ENCODE peak calls at places on chromosome 19, in five cellular contexts. F is CD8-positive, alpha-beta T cell; J is right atrium auricular region; A is psoas muscle; V is GM23338. K is an unnamed sample. For H3K27me3, the result is how much of the 10 kb centered on the place peaks cover.

GRCh38 chr19:5292453-5292842 is 48.2 kb downstream of the PTPRS start:
- DNase-seq in F (no peak), J (no peak), A (no peak), V (no peak), K (peak)

GRCh38 chr19:46426506-46427162 is 2.1 kb downstream of the PNMA8C start:
- DNase-seq in F (no peak), J (no peak), A (peak), V (peak), K (peak)

GRCh38 chr19:2636897-2637683 is 65.4 kb downstream of the GNG7 start:
- DNase-seq in F (peak), J (no peak), A (peak), V (peak), K (peak)

GRCh38 chr19:55228015-55228391 is 560 bp downstream of the TMEM86B start:
- DNase-seq in F (no peak), J (no peak), A (no peak), V (no peak), K (no peak)

GRCh38 chr19:56245062-56245740 is 27.3 kb upstream of the EDDM13 start:
- DNase-seq in F (no peak), J (no peak), A (no peak), V (no peak), K (no peak)

GRCh38 chr19:11361037-11361770 is 6.0 kb downstream of the PLPPR2 start:
- DNase-seq in F (no peak), J (no peak), A (no peak), V (peak), K (peak)

GRCh38 chr19:33727331-33728028 is 69.2 kb upstream of the KCTD15 start:
- DNase-seq in F (no peak), J (no peak), A (no peak), V (no peak), K (no peak)

GRCh38 chr19:39631178-39631577 is 24.5 kb upstream of the LGALS16 start:
- DNase-seq in F (no peak), J (no peak), A (no peak), V (peak), K (no peak)

GRCh38 chr19:33396701-33397535 is 23.4 kb downstream of the CEBPG start:
- DNase-seq in F (no peak), J (no peak), A (peak), V (peak), K (peak)

GRCh38 chr19:15331419-15332310 is 674 bp downstream of the BRD4 start:
- DNase-seq in F (peak), J (no peak), A (peak), V (peak), K (peak)

GRCh38 chr19:46529622-46530451 is 34.2 kb upstream of the PNMA8B start:
- DNase-seq in F (peak), J (peak), A (peak), V (peak), K (peak)

GRCh38 chr19:40754611-40755247 is 3.7 kb downstream of the SNRPA start:
- DNase-seq in F (no peak), J (no peak), A (no peak), V (no peak), K (no peak)

GRCh38 chr19:38068851-38069250 is 155.2 kb downstream of the DPF1 start:
- DNase-seq in F (no peak), J (no peak), A (no peak), V (no peak), K (no peak)

GRCh38 chr19:28009696-28010095 is 1203.3 kb downstream of the UQCRFS1 start:
- DNase-seq in F (no peak), J (no peak), A (no peak), V (no peak), K (no peak)

GRCh38 chr19:11281336-11282049 is 14.5 kb upstream of the TSPAN16 start:
- DNase-seq in F (no peak), J (no peak), A (no peak), V (no peak), K (no peak)

GRCh38 chr19:10551698-10552301 is 8.1 kb downstream of the ATG4D start:
- DNase-seq in F (no peak), J (no peak), A (no peak), V (peak), K (no peak)

GRCh38 chr19:56110515-56111448 is 10.3 kb downstream of the ZNF787 start:
- DNase-seq in F (no peak), J (no peak), A (peak), V (no peak), K (peak)

GRCh38 chr19:35048911-35049411 is 7.4 kb downstream of the HPN start:
- DNase-seq in F (no peak), J (no peak), A (peak), V (no peak), K (peak)

GRCh38 chr19:2798733-2799132 is 13.4 kb downstream of the THOP1 start:
- DNase-seq in F (no peak), J (peak), A (peak), V (no peak), K (peak)

GRCh38 chr19:58170860-58171259 is 12.0 kb upstream of the ZNF274 start:
- DNase-seq in F (no peak), J (no peak), A (no peak), V (no peak), K (no peak)

GRCh38 chr19:50492303-50493052 is 15.8 kb upstream of the GARIN5A start:
- DNase-seq in F (no peak), J (no peak), A (peak), V (no peak), K (peak)

GRCh38 chr19:1126984-1127760 is 23.4 kb downstream of the GPX4 start:
- DNase-seq in F (no peak), J (no peak), A (no peak), V (no peak), K (no peak)
- H3K27ac ChIP-seq in F (no peak), J (no peak), A (peak), V (no peak), K (no peak)

GRCh38 chr19:30316000-30316491 is 56.1 kb upstream of the ZNF536 start:
- DNase-seq in F (no peak), J (no peak), A (no peak), V (no peak), K (no peak)

GRCh38 chr19:30317403-30317802 is 54.8 kb upstream of the ZNF536 start:
- DNase-seq in F (no peak), J (no peak), A (no peak), V (no peak), K (no peak)

GRCh38 chr19:30318261-30318660 is 53.9 kb upstream of the ZNF536 start:
- DNase-seq in F (no peak), J (no peak), A (no peak), V (no peak), K (no peak)

GRCh38 chr19:30315159-30315558 is 57.0 kb upstream of the ZNF536 start:
- DNase-seq in F (no peak), J (no peak), A (no peak), V (no peak), K (no peak)

DNA sequence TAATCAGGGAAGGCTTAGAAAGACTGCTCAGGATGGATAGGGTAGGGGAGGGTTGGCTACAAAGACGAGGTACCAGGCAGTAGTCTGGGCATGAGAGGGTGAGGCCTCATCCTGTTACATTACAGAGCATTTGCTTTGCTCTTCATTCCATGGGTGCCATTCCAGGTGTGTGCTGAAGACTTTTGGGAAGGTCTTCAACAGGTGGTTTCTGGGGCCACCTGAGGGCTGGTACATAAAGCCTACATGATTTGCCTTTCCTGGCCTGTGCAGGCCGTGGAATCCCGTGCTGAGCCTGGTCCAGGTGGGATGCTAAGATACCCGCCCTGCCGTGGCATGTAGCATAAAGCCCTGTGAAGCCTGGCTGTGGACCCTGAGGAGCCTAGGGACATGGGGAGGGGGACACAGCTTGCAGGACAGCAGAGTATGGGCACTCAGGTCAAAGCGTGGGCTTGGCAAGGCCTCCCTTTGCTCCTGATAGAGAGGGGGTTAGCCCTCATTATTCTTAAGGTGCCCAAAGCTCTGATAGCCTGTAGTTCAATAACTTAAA is 55.6 kb upstream of the ZNF536 start:
- DNase-seq in F (no peak), J (no peak), A (no peak), V (no peak), K (peak)
- H3K27me3 ChIP-seq in F (under half), J (under half), A (under half), V (under half), K (under half)

DNA sequence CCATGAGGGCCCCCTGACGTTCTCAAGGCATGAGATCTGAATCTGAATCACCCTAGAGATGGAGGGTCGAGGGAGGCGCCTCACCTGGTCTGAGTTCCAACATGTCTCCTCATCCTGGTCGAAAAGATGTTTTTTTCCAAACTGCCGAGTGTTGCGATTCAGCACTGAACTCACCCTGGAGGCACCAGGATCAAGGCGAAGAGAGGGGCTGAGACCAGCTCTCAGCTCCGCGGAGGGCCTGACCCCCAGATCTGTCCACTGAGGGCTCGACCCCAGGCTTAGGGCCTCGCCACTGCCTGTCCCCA is 555 bp downstream of the NR2C2AP start:
- DNase-seq in F (no peak), J (no peak), A (no peak), V (no peak), K (no peak)
- H3K27ac ChIP-seq in F (peak), J (peak), A (peak), V (no peak), K (peak)

DNA sequence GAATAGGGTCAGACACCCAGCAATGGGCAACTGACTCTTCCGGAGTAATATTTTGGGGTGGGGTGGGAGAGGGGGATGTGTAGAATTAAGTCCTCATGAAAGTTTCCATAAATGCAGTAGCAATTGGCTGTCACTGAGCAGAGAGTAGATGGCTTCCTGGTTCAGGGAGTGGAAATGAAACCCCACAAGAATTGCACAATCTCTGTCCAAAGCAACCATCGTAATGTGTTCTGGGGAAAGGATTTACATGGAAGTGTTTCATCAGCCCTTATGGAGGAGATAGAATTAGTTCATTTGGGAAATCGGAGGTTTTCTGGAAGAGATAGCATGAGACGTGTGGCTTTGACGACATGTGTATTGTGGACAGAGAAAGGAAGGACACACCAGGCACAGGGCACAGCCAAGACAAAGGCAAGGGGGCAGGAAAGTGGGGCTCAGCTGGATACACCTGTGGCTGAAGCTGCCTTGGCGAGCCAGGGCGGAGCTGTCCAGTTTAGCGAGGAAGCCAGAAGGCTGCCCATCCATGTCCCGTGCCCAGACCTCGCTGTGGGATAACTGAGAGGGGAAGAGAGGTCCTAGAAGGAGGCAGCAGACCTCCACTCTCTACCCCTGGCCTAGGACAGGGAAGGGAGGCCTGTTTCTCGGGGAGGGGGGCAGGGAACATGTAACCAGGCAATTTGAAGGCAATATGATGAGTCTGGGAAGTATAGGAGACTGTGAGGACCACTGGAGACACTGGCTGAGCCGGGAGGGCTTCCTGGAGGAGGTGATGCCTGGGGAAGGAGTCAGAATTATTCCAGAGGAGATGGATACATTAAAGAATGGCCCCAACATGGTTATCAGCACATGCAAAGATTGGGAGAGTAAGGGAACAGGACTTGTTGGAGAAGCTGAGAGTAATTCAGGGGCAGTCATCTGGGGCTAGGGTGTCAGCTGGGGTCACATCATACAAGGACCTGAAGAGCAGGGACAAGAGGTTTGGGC is 2.6 kb upstream of the CLEC4G start:
- DNase-seq in F (no peak), J (no peak), A (no peak), V (no peak), K (no peak)
- H3K27me3 ChIP-seq in F (under half), J (under half), A (under half), V (under half), K (under half)

DNA sequence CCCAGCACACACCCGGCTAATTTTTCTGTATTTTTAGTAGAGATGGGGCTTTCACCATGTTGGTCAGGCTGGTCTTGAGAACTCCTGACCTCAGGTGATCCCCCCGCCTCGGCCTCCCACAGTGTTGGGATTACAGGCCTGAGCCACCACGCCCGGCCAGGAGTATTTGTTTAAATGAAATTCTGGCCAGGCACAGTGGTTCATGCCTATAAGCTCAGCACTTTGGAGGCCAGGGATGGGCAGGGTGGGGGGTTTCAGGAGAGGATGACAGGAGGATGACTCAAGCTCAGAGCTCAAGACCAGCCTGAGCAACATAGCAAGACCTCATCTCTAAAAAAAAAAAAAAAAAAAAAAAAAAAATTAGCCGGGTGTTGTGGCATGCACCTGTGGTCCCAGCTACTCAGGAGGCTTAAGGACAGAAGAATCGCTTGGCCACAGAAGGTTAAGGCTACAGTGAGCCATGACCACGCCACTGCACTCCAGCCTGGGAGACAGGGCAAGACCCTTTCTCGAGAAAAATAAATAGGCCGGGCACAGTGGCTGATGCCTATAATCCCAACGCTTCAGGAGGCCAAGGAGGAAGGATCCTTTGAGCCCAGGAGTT is 8.2 kb upstream of the DHDH start:
- DNase-seq in F (no peak), J (no peak), A (no peak), V (no peak), K (peak)
- H3K27ac ChIP-seq in F (no peak), J (no peak), A (no peak), V (no peak), K (no peak)

GRCh38 chr19:51710163-51710562 is 13.6 kb downstream of the HAS1 start:
- DNase-seq in F (no peak), J (no peak), A (no peak), V (no peak), K (no peak)

GRCh38 chr19:51706296-51706695 is 13.2 kb downstream of the SPACA6 start:
- DNase-seq in F (no peak), J (no peak), A (no peak), V (no peak), K (no peak)

GRCh38 chr19:51709575-51709974 is 14.2 kb downstream of the HAS1 start:
- DNase-seq in F (no peak), J (no peak), A (no peak), V (no peak), K (no peak)

GRCh38 chr19:51706885-51707284 is 13.8 kb downstream of the SPACA6 start:
- DNase-seq in F (no peak), J (no peak), A (no peak), V (no peak), K (no peak)

GRCh38 chr19:51708811-51709210 is 15.0 kb downstream of the HAS1 start:
- DNase-seq in F (no peak), J (no peak), A (no peak), V (no peak), K (no peak)
- H3K27me3 ChIP-seq in F (under half), J (under half), A (under half), V (under half), K (under half)

DNA sequence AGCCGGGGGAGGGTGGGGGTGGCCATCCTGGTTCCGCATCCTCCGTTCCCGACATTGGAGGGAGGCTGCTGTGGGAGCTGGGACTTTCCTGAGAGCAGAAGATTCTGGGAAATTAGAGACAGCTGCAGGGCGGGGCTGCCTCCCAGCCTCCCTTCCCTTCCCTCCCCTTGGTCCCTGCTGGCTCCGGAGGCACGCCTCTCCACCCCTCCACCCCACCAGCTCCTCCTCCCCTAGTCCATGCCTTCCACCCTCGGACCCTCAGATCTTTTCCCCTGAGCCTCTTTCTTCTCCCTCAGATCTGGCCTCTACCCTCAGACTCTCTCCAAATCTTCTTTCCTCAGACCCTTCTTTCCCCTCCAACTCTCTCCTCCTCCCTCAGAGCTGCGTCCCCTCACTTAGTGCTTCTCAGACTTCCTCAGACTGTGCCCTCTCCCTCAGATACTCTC is 3.1 kb upstream of the BCL3 start:
- DNase-seq in F (no peak), J (peak), A (peak), V (peak), K (peak)
- H3K27ac ChIP-seq in F (no peak), J (peak), A (peak), V (no peak), K (peak)